ENCODE peak calls at places on chromosome 18, in eight cellular contexts. H is RPMI7951; A is NCI-H345; Q is iPS DF 19.7; L is cardiac muscle cell; C is activated CD4-positive, alpha-beta memory T cell treated with anti-CD3 and anti-CD28 coated beads for 36 hours; G is Karpas-422; R is stimulated activated CD4-positive, alpha-beta T cell treated with anti-CD3 and anti-CD28 coated beads, Interleukin-12 subunit alpha, Interleukin-12 subunit beta, amount 100 ng/mL, for 4 hours. K is an unnamed sample.

GRCh38 chr18:63195410-63196159 is 124.0 kb downstream of the BCL2 start:
- DNase-seq in A (no peak), Q (no peak), H (no peak), G (no peak), R (no peak), L (no peak), C (no peak), K (no peak)

GRCh38 chr18:51890762-51891161 is 449.2 kb upstream of the DCC start:
- DNase-seq in G (no peak), A (peak), H (peak), C (no peak), L (no peak), Q (no peak), R (no peak), K (peak)

GRCh38 chr18:80194874-80195570 is 52.3 kb downstream of the PARD6G start:
- DNase-seq in A (no peak), C (peak), H (no peak), L (no peak), G (no peak), Q (no peak), R (no peak), K (no peak)

GRCh38 chr18:45993441-45993840 is 26.3 kb upstream of the EPG5 start:
- DNase-seq in Q (no peak), G (no peak), H (peak), L (no peak), R (no peak), C (no peak), A (no peak), K (no peak)

GRCh38 chr18:39863916-39864315 is 2091.1 kb upstream of the PIK3C3 start:
- DNase-seq in G (no peak), R (no peak), L (no peak), A (no peak), Q (no peak), H (no peak), C (no peak), K (no peak)

GRCh38 chr18:9741821-9742541 is 33.9 kb downstream of the RAB31 start:
- DNase-seq in L (peak), A (no peak), Q (peak), C (no peak), H (peak), R (no peak), G (peak), K (no peak)

GRCh38 chr18:58455318-58455950 is 173.5 kb downstream of the ALPK2 start:
- DNase-seq in H (no peak), G (no peak), Q (no peak), C (peak), R (no peak), L (no peak), A (no peak), K (no peak)

GRCh38 chr18:68219274-68219673 is 495.6 kb downstream of the TMX3 start:
- DNase-seq in Q (no peak), L (no peak), H (no peak), R (no peak), A (no peak), C (no peak), G (no peak), K (no peak)

GRCh38 chr18:12863687-12864086 is 20.4 kb downstream of the PTPN2 start:
- DNase-seq in H (no peak), R (no peak), Q (no peak), L (no peak), C (no peak), G (no peak), A (no peak), K (no peak)

K was measured in NCI-H1105.